ENCODE peak calls at places on chromosomes 7 and 10, in nine cellular contexts. X, E, U, C, D, P, V, Q and W are unnamed samples.

GRCh38 chr10:45091968-45092367 is 91.2 kb downstream of the ZNF22 start:
- DNase-seq in U (no peak), E (no peak), D (no peak), P (no peak), V (peak; percentile 54), Q (no peak), C (no peak), X (no peak), W (no peak)

GRCh38 chr7:115975766-115976165 is 54.8 kb downstream of the TFEC start:
- DNase-seq in P (no peak), D (no peak), Q (no peak), X (no peak), V (no peak), C (no peak), U (no peak), E (no peak), W (no peak)

GRCh38 chr10:5595591-5596590 is 70.5 kb downstream of the ASB13 start:
- DNase-seq in U (peak; percentile 36), X (no peak), D (peak; percentile 96), C (peak; percentile 91), P (no peak), Q (peak; percentile 55), E (no peak), V (no peak), W (no peak)

GRCh38 chr7:34900891-34901493 is 136.3 kb downstream of the DPY19L1 start:
- DNase-seq in X (no peak), V (no peak), E (peak; percentile 20), C (no peak), Q (no peak), U (peak; percentile 24), D (no peak), P (peak; percentile 48), W (no peak)

GRCh38 chr7:6252748-6253147 is 19.7 kb downstream of the CYTH3 start:
- DNase-seq in P (no peak), C (peak; percentile 52), V (no peak), E (no peak), Q (no peak), U (no peak), X (no peak), D (peak; percentile 18), W (no peak)

GRCh38 chr7:1026721-1027151 is 17.6 kb upstream of the GPR146 start:
- DNase-seq in P (peak; percentile 81), V (no peak), C (no peak), Q (no peak), U (no peak), X (no peak), E (no peak), D (no peak), W (no peak)

GRCh38 chr7:133372337-133372736 is 119.5 kb downstream of the EXOC4 start:
- DNase-seq in D (no peak), E (no peak), P (no peak), U (no peak), V (no peak), C (no peak), Q (no peak), X (no peak), W (no peak)

GRCh38 chr10:122638106-122638505 is 61.5 kb downstream of the C10orf120 start:
- DNase-seq in D (no peak), X (no peak), P (no peak), U (no peak), C (no peak), Q (no peak), V (no peak), E (no peak), W (peak; percentile 42)

GRCh38 chr7:128215739-128216138 is 25.3 kb upstream of the LEP start:
- DNase-seq in V (no peak), E (no peak), X (no peak), P (no peak), U (peak; percentile 26), Q (peak; percentile 18), D (peak; percentile 66), C (no peak), W (peak; percentile 47)

GRCh38 chr7:149598721-149599308 is 101.2 kb upstream of the ZNF746 start:
- DNase-seq in D (peak; percentile 40), Q (peak; percentile 33), C (peak; percentile 19), X (no peak), P (peak; percentile 58), E (peak; percentile 34), V (no peak), U (peak; percentile 31), W (no peak)

GRCh38 chr10:95327367-95327766 is 36.6 kb upstream of the PDLIM1 start:
- DNase-seq in U (peak; percentile 86), C (peak; percentile 78), P (no peak), E (no peak), Q (peak; percentile 89), V (peak; percentile 64), X (no peak), D (peak; percentile 40), W (no peak)

GRCh38 chr7:128885370-128886187 is 22.9 kb downstream of the ATP6V1F start:
- DNase-seq in E (no peak), Q (no peak), C (no peak), V (no peak), U (no peak), D (no peak), X (no peak), P (no peak), W (no peak)

GRCh38 chr7:22900101-22900500 is 77.5 kb upstream of the TOMM7 start:
- DNase-seq in V (no peak), E (no peak), C (no peak), D (no peak), P (no peak), U (no peak), Q (no peak), X (no peak), W (no peak)

GRCh38 chr10:89147256-89147655 is 59.9 kb downstream of the CH25H start:
- DNase-seq in D (peak; percentile 83), X (no peak), C (peak; percentile 61), Q (peak; percentile 76), P (no peak), U (no peak), V (no peak), E (no peak), W (no peak)

GRCh38 chr7:55237156-55237721 is 127.9 kb upstream of the LANCL2 start:
- DNase-seq in D (no peak), C (no peak), X (no peak), P (no peak), U (no peak), Q (no peak), E (no peak), V (no peak), W (no peak)

GRCh38 chr7:23955145-23955544 is 245.1 kb downstream of the STK31 start:
- DNase-seq in Q (no peak), C (peak; percentile 77), U (no peak), D (no peak), V (no peak), X (no peak), E (peak; percentile 2), P (no peak), W (no peak)

GRCh38 chr10:123530166-123530870 is 135.8 kb upstream of the GPR26 start:
- DNase-seq in C (no peak), X (no peak), Q (no peak), P (no peak), E (no peak), V (no peak), U (no peak), D (no peak), W (no peak)

GRCh38 chr10:132676193-132676891 is 109.6 kb downstream of the NKX6-2 start:
- DNase-seq in Q (no peak), V (no peak), U (no peak), P (no peak), X (no peak), C (no peak), E (no peak), D (no peak), W (peak; percentile 33)

GRCh38 chr7:104045183-104045582 is 55.7 kb upstream of the RELN start:
- DNase-seq in P (no peak), E (no peak), V (no peak), Q (no peak), U (no peak), D (no peak), X (no peak), C (peak; percentile 10), W (no peak)

GRCh38 chr7:44307905-44308740 is 17.3 kb downstream of the CAMK2B start:
- DNase-seq in C (no peak), V (no peak), Q (no peak), D (no peak), U (no peak), E (no peak), P (no peak), X (no peak), W (peak; percentile 44)

GRCh38 chr7:94888995-94889523 is 18.3 kb upstream of the PPP1R9A start:
- DNase-seq in U (no peak), C (no peak), Q (no peak), P (no peak), D (no peak), E (no peak), X (no peak), V (no peak), W (no peak)

GRCh38 chr10:9075420-9075819 is 1020.9 kb downstream of the GATA3 start:
- DNase-seq in U (no peak), E (no peak), P (no peak), V (no peak), Q (no peak), D (no peak), C (no peak), X (no peak), W (no peak)

GRCh38 chr10:103470755-103471653 is 8.0 kb downstream of the CALHM3 start:
- DNase-seq in C (peak; percentile 65), U (no peak), Q (peak; percentile 59), X (peak; percentile 36), E (peak; percentile 95), V (no peak), D (no peak), P (peak; percentile 70), W (peak; percentile 84)

GRCh38 chr10:110443239-110444008 is 54.3 kb upstream of the DUSP5 start:
- DNase-seq in E (no peak), Q (no peak), D (no peak), U (no peak), C (no peak), V (no peak), X (no peak), P (no peak), W (peak; percentile 37)

GRCh38 chr10:79007843-79008319 is 60.9 kb upstream of the ZMIZ1 start:
- DNase-seq in U (peak; percentile 31), C (no peak), X (no peak), P (no peak), D (no peak), E (no peak), V (no peak), Q (peak; percentile 64), W (no peak)

GRCh38 chr10:46028584-46029570 is 1.5 kb downstream of the NCOA4 start:
- DNase-seq in E (peak; percentile 78), U (peak; percentile 72), C (peak; percentile 55), D (peak; percentile 73), V (peak; percentile 5), P (peak; percentile 86), Q (peak; percentile 78), X (peak; percentile 18), W (no peak)

GRCh38 chr7:64871761-64872160 is 31.3 kb upstream of the ZNF273 start:
- DNase-seq in E (no peak), P (no peak), U (no peak), X (no peak), Q (no peak), C (no peak), D (no peak), V (no peak), W (peak; percentile 43)